ENCODE peak calls at places on chromosome 14, in seven cellular contexts. C, E, G, V, P, O and R are unnamed samples.

GRCh38 chr14:24129410-24129998 is 955 bp upstream of the FITM1 start:
- DNase-seq in C (no peak), E (no peak), G (no peak), V (no peak), P (no peak), O (no peak), R (no peak)

GRCh38 chr14:83147006-83147405 is 1613.4 kb upstream of the SEL1L start:
- DNase-seq in C (no peak), E (no peak), G (no peak), V (no peak), P (no peak), O (no peak), R (no peak)

GRCh38 chr14:103521438-103521961 is 1.1 kb downstream of the CKB start:
- DNase-seq in C (no peak), E (peak; percentile 58), G (no peak), V (no peak), P (no peak), O (no peak), R (peak; percentile 68)

GRCh38 chr14:88750413-88750812 is 42.3 kb downstream of the EML5 start:
- DNase-seq in C (no peak), E (no peak), G (no peak), V (no peak), P (no peak), O (no peak), R (no peak)

GRCh38 chr14:20627337-20628032 is 14.0 kb downstream of the OR6S1 start:
- DNase-seq in C (no peak), E (no peak), G (no peak), V (no peak), P (no peak), O (no peak), R (no peak)

GRCh38 chr14:22552001-22552826 is 36.8 kb downstream of the DAD1 start:
- DNase-seq in C (no peak), E (no peak), G (no peak), V (no peak), P (no peak), O (no peak), R (no peak)

GRCh38 chr14:100019156-100019882 is 45.9 kb upstream of the EVL start:
- DNase-seq in C (no peak), E (no peak), G (no peak), V (peak; percentile 29), P (no peak), O (no peak), R (peak; percentile 66)

GRCh38 chr14:77264466-77265186 is 6.4 kb downstream of the NGB start:
- DNase-seq in C (no peak), E (no peak), G (no peak), V (no peak), P (no peak), O (no peak), R (no peak)

GRCh38 chr14:96461950-96462798 is 40.0 kb upstream of the PAPOLA start:
- DNase-seq in C (no peak), E (no peak), G (no peak), V (no peak), P (no peak), O (no peak), R (no peak)

GRCh38 chr14:37142835-37143499 is 29.4 kb downstream of the SLC25A21 start:
- DNase-seq in C (no peak), E (no peak), G (no peak), V (no peak), P (no peak), O (no peak), R (peak; percentile 64)

GRCh38 chr14:89720741-89721315 is 233.7 kb downstream of the EFCAB11 start:
- DNase-seq in C (peak; percentile 78), E (no peak), G (no peak), V (no peak), P (no peak), O (peak; percentile 57), R (no peak)

GRCh38 chr14:23443881-23444280 is 8.4 kb upstream of the MYH7 start:
- DNase-seq in C (no peak), E (no peak), G (no peak), V (no peak), P (no peak), O (no peak), R (no peak)

GRCh38 chr14:71532349-71532748 is 399.9 kb upstream of the RGS6 start:
- DNase-seq in C (no peak), E (peak; percentile 56), G (no peak), V (no peak), P (no peak), O (no peak), R (peak; percentile 97)

GRCh38 chr14:82390586-82390985 is 856.9 kb upstream of the SEL1L start:
- DNase-seq in C (no peak), E (no peak), G (no peak), V (no peak), P (no peak), O (no peak), R (no peak)

GRCh38 chr14:92964124-92965109 is 41.5 kb downstream of the CHGA start:
- DNase-seq in C (no peak), E (no peak), G (no peak), V (no peak), P (no peak), O (no peak), R (peak; percentile 38)

GRCh38 chr14:84228702-84229101 is 1301.2 kb upstream of the FLRT2 start:
- DNase-seq in C (no peak), E (no peak), G (no peak), V (no peak), P (no peak), O (no peak), R (no peak)

GRCh38 chr14:80211143-80212024 is at the start of gene DIO2:
- DNase-seq in C (no peak), E (no peak), G (no peak), V (no peak), P (peak; percentile 55), O (no peak), R (no peak)

GRCh38 chr14:34302654-34303053 is 159.4 kb downstream of the SPTSSA start:
- DNase-seq in C (no peak), E (no peak), G (peak; percentile 58), V (no peak), P (no peak), O (no peak), R (peak; percentile 58)

GRCh38 chr14:57982802-57983201 is 116.9 kb upstream of the SLC35F4 start:
- DNase-seq in C (no peak), E (peak; percentile 13), G (peak; percentile 92), V (no peak), P (no peak), O (no peak), R (peak; percentile 36)

GRCh38 chr14:101171650-101172049 is 268.1 kb upstream of the RTL1 start:
- DNase-seq in C (no peak), E (no peak), G (no peak), V (no peak), P (no peak), O (no peak), R (no peak)

GRCh38 chr14:103653802-103654201 is 24.8 kb downstream of the KLC1 start:
- DNase-seq in C (no peak), E (no peak), G (no peak), V (no peak), P (no peak), O (no peak), R (no peak)

GRCh38 chr14:79967001-79967400 is 244.3 kb downstream of the DIO2 start:
- DNase-seq in C (no peak), E (no peak), G (no peak), V (no peak), P (no peak), O (no peak), R (no peak)

GRCh38 chr14:74085047-74085637 is 386 bp downstream of the LIN52 start:
- DNase-seq in C (no peak), E (no peak), G (no peak), V (peak; percentile 27), P (no peak), O (no peak), R (peak; percentile 53)

GRCh38 chr14:90114554-90114953 is 52.8 kb downstream of the KCNK13 start:
- DNase-seq in C (no peak), E (peak; percentile 57), G (no peak), V (peak; percentile 11), P (no peak), O (no peak), R (peak; percentile 89)